ENCODE peak calls at places on chromosomes 5 and 9, in five cellular contexts. One of them, this sample, is unnamed.

GRCh38 chr5:128844354-128844923 is 120.8 kb upstream of the SLC27A6 start:
- DNase-seq in left ventricle myocardium inferior: no peak
- DNase-seq in adrenal gland: no peak
- DNase-seq in HCT116: no peak
- DNase-seq in astrocyte: peak
- DNase-seq in this sample: no peak

GRCh38 chr9:88736136-88736637 is 201.2 kb downstream of the NXNL2 start:
- DNase-seq in left ventricle myocardium inferior: no peak
- DNase-seq in adrenal gland: no peak
- DNase-seq in HCT116: no peak
- DNase-seq in astrocyte: no peak
- DNase-seq in this sample: no peak

GRCh38 chr9:130451509-130452388 is 7.0 kb downstream of the ASS1 start:
- DNase-seq in left ventricle myocardium inferior: peak
- DNase-seq in adrenal gland: peak
- DNase-seq in HCT116: no peak
- DNase-seq in astrocyte: peak
- DNase-seq in this sample: peak

GRCh38 chr5:12330381-12330780 is 426.1 kb upstream of the CTNND2 start:
- DNase-seq in left ventricle myocardium inferior: no peak
- DNase-seq in adrenal gland: no peak
- DNase-seq in HCT116: no peak
- DNase-seq in astrocyte: no peak
- DNase-seq in this sample: no peak

GRCh38 chr5:68593211-68593701 is 377.7 kb downstream of the PIK3R1 start:
- DNase-seq in left ventricle myocardium inferior: no peak
- DNase-seq in adrenal gland: peak
- DNase-seq in HCT116: no peak
- DNase-seq in astrocyte: no peak
- DNase-seq in this sample: peak

GRCh38 chr9:19498015-19498414 is 89.2 kb downstream of the ACER2 start:
- DNase-seq in left ventricle myocardium inferior: no peak
- DNase-seq in adrenal gland: no peak
- DNase-seq in HCT116: no peak
- DNase-seq in astrocyte: no peak
- DNase-seq in this sample: peak

GRCh38 chr9:26604076-26604662 is 288.4 kb downstream of the CAAP1 start:
- DNase-seq in left ventricle myocardium inferior: no peak
- DNase-seq in adrenal gland: no peak
- DNase-seq in HCT116: no peak
- DNase-seq in astrocyte: no peak
- DNase-seq in this sample: no peak

GRCh38 chr9:133367221-133367620 is 8.6 kb downstream of the SURF4 start:
- DNase-seq in left ventricle myocardium inferior: no peak
- DNase-seq in adrenal gland: no peak
- DNase-seq in HCT116: no peak
- DNase-seq in astrocyte: no peak
- DNase-seq in this sample: no peak

GRCh38 chr5:149240354-149240998 is 31.2 kb upstream of the AFAP1L1 start:
- DNase-seq in left ventricle myocardium inferior: no peak
- DNase-seq in adrenal gland: peak
- DNase-seq in HCT116: no peak
- DNase-seq in astrocyte: no peak
- DNase-seq in this sample: no peak

GRCh38 chr5:159765034-159765433 is 151.2 kb upstream of the ADRA1B start:
- DNase-seq in left ventricle myocardium inferior: no peak
- DNase-seq in adrenal gland: no peak
- DNase-seq in HCT116: no peak
- DNase-seq in astrocyte: peak
- DNase-seq in this sample: no peak

DNA sequence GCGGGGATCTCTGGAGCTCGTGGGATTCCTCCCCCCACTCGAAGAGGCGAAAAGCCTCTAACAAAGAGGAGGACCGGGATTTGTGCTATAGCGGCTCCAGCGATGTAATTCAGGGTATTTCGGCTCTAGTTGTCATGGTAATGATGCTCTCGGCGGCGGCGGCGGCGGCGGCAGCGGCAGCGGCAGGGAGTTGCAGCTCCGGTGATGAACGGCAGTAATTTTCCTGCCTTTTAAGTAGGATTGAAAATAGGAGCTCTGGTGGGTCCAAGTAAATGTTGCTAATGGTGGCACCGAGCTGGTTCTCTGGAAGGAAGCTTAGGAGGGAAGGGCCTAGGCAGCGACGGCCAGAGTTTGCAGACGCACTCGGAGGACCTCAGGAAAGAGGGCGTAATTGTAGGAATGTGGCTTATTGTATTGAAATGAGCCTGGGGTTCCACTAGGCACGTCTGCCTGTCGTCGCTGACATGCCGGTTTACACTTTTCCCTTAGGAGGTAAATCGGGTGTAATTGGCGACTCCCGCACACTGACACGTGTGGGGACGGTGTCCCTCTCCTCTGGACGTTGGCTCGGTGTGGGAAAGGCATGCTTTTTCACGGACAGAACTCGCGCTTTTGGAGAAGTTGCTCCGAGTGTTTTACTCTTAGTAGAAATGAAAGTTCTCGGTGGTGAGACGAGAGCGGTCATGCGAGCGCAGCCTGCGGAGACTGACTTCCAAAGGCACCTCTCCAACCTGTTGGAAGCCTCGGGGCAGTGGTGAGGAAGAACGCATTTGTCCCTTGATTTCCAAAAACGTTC is 1.1 kb downstream of the NR4A3 start:
- DNase-seq in left ventricle myocardium inferior: peak
- DNase-seq in adrenal gland: peak
- DNase-seq in HCT116: no peak
- DNase-seq in astrocyte: peak
- DNase-seq in this sample: peak
- H3K27ac ChIP-seq in left ventricle myocardium inferior: peak
- H3K27ac ChIP-seq in adrenal gland: no peak
- H3K27ac ChIP-seq in HCT116: no peak
- H3K27ac ChIP-seq in astrocyte: peak
- H3K27ac ChIP-seq in this sample: peak

GRCh38 chr5:75335952-75336624 is 932 bp upstream of the HMGCR start:
- DNase-seq in left ventricle myocardium inferior: no peak
- DNase-seq in adrenal gland: peak
- DNase-seq in HCT116: peak
- DNase-seq in astrocyte: peak
- DNase-seq in this sample: peak

GRCh38 chr5:75336625-75337336 is at the start of gene HMGCR:
- DNase-seq in left ventricle myocardium inferior: peak
- DNase-seq in adrenal gland: peak
- DNase-seq in HCT116: peak
- DNase-seq in astrocyte: peak
- DNase-seq in this sample: peak

GRCh38 chr5:75340714-75341478 is 3.9 kb downstream of the HMGCR start:
- DNase-seq in left ventricle myocardium inferior: no peak
- DNase-seq in adrenal gland: no peak
- DNase-seq in HCT116: no peak
- DNase-seq in astrocyte: no peak
- DNase-seq in this sample: peak

GRCh38 chr5:75337366-75338021 is 474 bp downstream of the HMGCR start:
- DNase-seq in left ventricle myocardium inferior: no peak
- DNase-seq in adrenal gland: peak
- DNase-seq in HCT116: no peak
- DNase-seq in astrocyte: no peak
- DNase-seq in this sample: peak

DNA sequence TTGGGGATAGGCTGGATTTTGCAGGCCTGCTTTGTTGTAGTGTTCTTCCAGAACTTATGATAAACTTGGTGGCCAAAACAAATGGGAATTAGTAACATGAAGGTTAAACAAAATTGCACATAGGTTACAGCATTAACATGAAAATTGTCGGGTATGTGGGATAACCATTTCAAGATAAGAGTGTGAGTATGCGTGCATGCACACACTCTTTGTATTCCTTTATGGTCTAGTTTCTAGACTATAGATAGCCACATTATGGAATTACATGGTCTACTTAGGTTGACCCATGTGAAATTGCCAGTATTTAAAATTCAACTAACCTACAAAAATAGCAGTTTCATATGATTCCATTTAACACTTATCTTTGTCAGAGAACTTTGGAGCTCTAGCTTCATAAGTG is 1.4 kb downstream of the HMGCR start:
- DNase-seq in left ventricle myocardium inferior: no peak
- DNase-seq in adrenal gland: no peak
- DNase-seq in HCT116: no peak
- DNase-seq in astrocyte: no peak
- DNase-seq in this sample: no peak
- H3K27ac ChIP-seq in left ventricle myocardium inferior: no peak
- H3K27ac ChIP-seq in adrenal gland: peak
- H3K27ac ChIP-seq in HCT116: no peak
- H3K27ac ChIP-seq in astrocyte: peak
- H3K27ac ChIP-seq in this sample: peak

GRCh38 chr9:135216236-135216635 is 128.8 kb downstream of the OLFM1 start:
- DNase-seq in left ventricle myocardium inferior: no peak
- DNase-seq in adrenal gland: no peak
- DNase-seq in HCT116: no peak
- DNase-seq in astrocyte: no peak
- DNase-seq in this sample: no peak

GRCh38 chr9:135218331-135219225 is 131.1 kb downstream of the OLFM1 start:
- DNase-seq in left ventricle myocardium inferior: no peak
- DNase-seq in adrenal gland: no peak
- DNase-seq in HCT116: no peak
- DNase-seq in astrocyte: no peak
- DNase-seq in this sample: no peak

GRCh38 chr9:135217836-135218235 is 130.4 kb downstream of the OLFM1 start:
- DNase-seq in left ventricle myocardium inferior: no peak
- DNase-seq in adrenal gland: no peak
- DNase-seq in HCT116: no peak
- DNase-seq in astrocyte: no peak
- DNase-seq in this sample: no peak

GRCh38 chr9:135215571-135216161 is 128.2 kb downstream of the OLFM1 start:
- DNase-seq in left ventricle myocardium inferior: peak
- DNase-seq in adrenal gland: no peak
- DNase-seq in HCT116: no peak
- DNase-seq in astrocyte: peak
- DNase-seq in this sample: peak

DNA sequence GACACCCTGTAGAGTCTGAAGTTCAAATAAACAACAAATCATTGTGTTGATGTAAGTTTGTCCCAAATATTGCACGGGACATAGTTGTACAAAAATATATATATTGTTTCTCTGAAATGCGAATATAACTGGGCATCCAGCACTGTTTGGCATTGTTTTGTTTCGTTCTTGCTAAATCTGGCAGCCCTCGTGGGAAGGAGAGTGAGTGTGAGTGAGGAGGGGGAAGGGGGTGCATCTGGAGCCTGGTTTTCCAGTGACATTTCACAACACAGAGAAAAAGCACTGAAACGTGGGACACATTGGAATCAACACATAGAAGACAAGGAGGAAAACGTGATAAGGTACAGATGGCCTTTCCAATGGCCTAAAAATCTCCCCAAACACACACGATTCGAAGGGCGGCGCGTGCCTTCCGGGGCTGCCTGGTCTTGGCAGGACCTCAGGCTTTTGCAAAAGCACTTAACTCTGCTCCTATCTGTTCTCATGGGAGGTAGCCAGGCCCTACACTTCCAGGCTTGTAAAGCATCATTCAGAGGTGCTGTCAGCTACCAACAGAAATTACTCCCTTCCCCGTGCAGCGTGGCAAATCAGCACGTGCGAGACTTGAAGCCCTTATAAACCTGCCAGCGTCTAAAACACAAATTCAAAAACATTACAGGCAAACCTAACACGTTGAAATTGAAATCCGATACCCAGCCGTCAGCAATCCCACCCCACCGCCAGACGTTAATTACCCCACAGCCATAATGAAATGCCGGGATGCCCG is 129.4 kb downstream of the OLFM1 start:
- DNase-seq in left ventricle myocardium inferior: no peak
- DNase-seq in adrenal gland: no peak
- DNase-seq in HCT116: no peak
- DNase-seq in astrocyte: no peak
- DNase-seq in this sample: no peak
- H3K27ac ChIP-seq in left ventricle myocardium inferior: no peak
- H3K27ac ChIP-seq in adrenal gland: no peak
- H3K27ac ChIP-seq in HCT116: no peak
- H3K27ac ChIP-seq in astrocyte: no peak
- H3K27ac ChIP-seq in this sample: no peak

GRCh38 chr5:177403194-177403825 is 2.8 kb upstream of the PFN3 start:
- DNase-seq in left ventricle myocardium inferior: no peak
- DNase-seq in adrenal gland: no peak
- DNase-seq in HCT116: no peak
- DNase-seq in astrocyte: no peak
- DNase-seq in this sample: peak

GRCh38 chr5:177405805-177406204 is 3.6 kb downstream of the F12 start:
- DNase-seq in left ventricle myocardium inferior: peak
- DNase-seq in adrenal gland: no peak
- DNase-seq in HCT116: no peak
- DNase-seq in astrocyte: no peak
- DNase-seq in this sample: no peak

GRCh38 chr5:177403826-177404640 is 3.6 kb upstream of the PFN3 start:
- DNase-seq in left ventricle myocardium inferior: peak
- DNase-seq in adrenal gland: peak
- DNase-seq in HCT116: peak
- DNase-seq in astrocyte: peak
- DNase-seq in this sample: peak

GRCh38 chr5:177405312-177405711 is 4.1 kb downstream of the F12 start:
- DNase-seq in left ventricle myocardium inferior: no peak
- DNase-seq in adrenal gland: no peak
- DNase-seq in HCT116: no peak
- DNase-seq in astrocyte: no peak
- DNase-seq in this sample: no peak

GRCh38 chr5:177404641-177405134 is 4.2 kb upstream of the PFN3 start:
- DNase-seq in left ventricle myocardium inferior: no peak
- DNase-seq in adrenal gland: no peak
- DNase-seq in HCT116: no peak
- DNase-seq in astrocyte: no peak
- DNase-seq in this sample: no peak
- H3K27ac ChIP-seq in left ventricle myocardium inferior: no peak
- H3K27ac ChIP-seq in adrenal gland: no peak
- H3K27ac ChIP-seq in HCT116: peak
- H3K27ac ChIP-seq in astrocyte: no peak
- H3K27ac ChIP-seq in this sample: no peak

GRCh38 chr5:151684690-151685361 is 1.9 kb downstream of the SPARC start:
- DNase-seq in left ventricle myocardium inferior: no peak
- DNase-seq in adrenal gland: peak
- DNase-seq in HCT116: no peak
- DNase-seq in astrocyte: peak
- DNase-seq in this sample: peak
- H3K27ac ChIP-seq in left ventricle myocardium inferior: peak
- H3K27ac ChIP-seq in adrenal gland: peak
- H3K27ac ChIP-seq in HCT116: no peak
- H3K27ac ChIP-seq in astrocyte: peak
- H3K27ac ChIP-seq in this sample: peak

GRCh38 chr5:108661030-108661429 is 86.7 kb upstream of the FER start:
- DNase-seq in left ventricle myocardium inferior: no peak
- DNase-seq in adrenal gland: no peak
- DNase-seq in HCT116: no peak
- DNase-seq in astrocyte: no peak
- DNase-seq in this sample: no peak

GRCh38 chr5:108661590-108662219 is 86.0 kb upstream of the FER start:
- DNase-seq in left ventricle myocardium inferior: no peak
- DNase-seq in adrenal gland: no peak
- DNase-seq in HCT116: no peak
- DNase-seq in astrocyte: peak
- DNase-seq in this sample: peak

GRCh38 chr5:108654042-108654441 is 93.7 kb upstream of the FER start:
- DNase-seq in left ventricle myocardium inferior: no peak
- DNase-seq in adrenal gland: no peak
- DNase-seq in HCT116: no peak
- DNase-seq in astrocyte: peak
- DNase-seq in this sample: peak

GRCh38 chr5:108655750-108656450 is 91.8 kb upstream of the FER start:
- DNase-seq in left ventricle myocardium inferior: no peak
- DNase-seq in adrenal gland: no peak
- DNase-seq in HCT116: no peak
- DNase-seq in astrocyte: peak
- DNase-seq in this sample: peak

GRCh38 chr5:108659531-108659930 is 88.2 kb upstream of the FER start:
- DNase-seq in left ventricle myocardium inferior: no peak
- DNase-seq in adrenal gland: no peak
- DNase-seq in HCT116: no peak
- DNase-seq in astrocyte: no peak
- DNase-seq in this sample: no peak
- H3K27ac ChIP-seq in left ventricle myocardium inferior: no peak
- H3K27ac ChIP-seq in adrenal gland: no peak
- H3K27ac ChIP-seq in HCT116: no peak
- H3K27ac ChIP-seq in astrocyte: no peak
- H3K27ac ChIP-seq in this sample: no peak